ENCODE peak calls at places on chromosomes 12 and 14, in six cellular contexts. V, C, Y, Z, S and N are unnamed samples.
A peak's percentile ranks its signal among the peaks of the same experiment; 100 is the strongest.

GRCh38 chr14:102486513-102487203 is 22.9 kb downstream of the ANKRD9 start:
- DNase-seq in V (no peak), C (no peak), Y (no peak), Z (no peak), S (no peak), N (no peak)

GRCh38 chr12:32841061-32841460 is 55.5 kb downstream of the PKP2 start:
- DNase-seq in V (no peak), C (no peak), Y (no peak), Z (no peak), S (no peak), N (no peak)

GRCh38 chr12:5022465-5023061 is 21.1 kb upstream of the KCNA5 start:
- DNase-seq in V (no peak), C (no peak), Y (no peak), Z (no peak), S (peak; percentile 33), N (no peak)

GRCh38 chr12:59182191-59182590 is 261.9 kb upstream of the LRIG3 start:
- DNase-seq in V (no peak), C (no peak), Y (no peak), Z (no peak), S (no peak), N (no peak)

GRCh38 chr14:81096656-81097055 is 124.1 kb downstream of the GTF2A1 start:
- DNase-seq in V (no peak), C (no peak), Y (no peak), Z (no peak), S (no peak), N (no peak)

GRCh38 chr12:25962932-25963525 is 4.5 kb downstream of the RASSF8 start:
- DNase-seq in V (no peak), C (no peak), Y (no peak), Z (no peak), S (no peak), N (no peak)

GRCh38 chr14:21647380-21647779 is 6.3 kb upstream of the OR4E2 start:
- DNase-seq in V (no peak), C (no peak), Y (peak; percentile 28), Z (no peak), S (no peak), N (no peak)

GRCh38 chr14:88815980-88816379 is 8.5 kb upstream of the TTC8 start:
- DNase-seq in V (no peak), C (no peak), Y (no peak), Z (no peak), S (no peak), N (no peak)

GRCh38 chr14:93094121-93094918 is 21.4 kb downstream of the ITPK1 start:
- DNase-seq in V (no peak), C (no peak), Y (no peak), Z (no peak), S (no peak), N (no peak)

GRCh38 chr12:122023339-122024131 is 1.9 kb downstream of the BCL7A start:
- DNase-seq in V (no peak), C (no peak), Y (peak; percentile 74), Z (no peak), S (no peak), N (no peak)

GRCh38 chr12:51450816-51451215 is 26.2 kb downstream of the SLC4A8 start:
- DNase-seq in V (no peak), C (no peak), Y (no peak), Z (no peak), S (no peak), N (no peak)

GRCh38 chr12:49034287-49034622 is 15.7 kb upstream of the PRKAG1 start:
- DNase-seq in V (no peak), C (no peak), Y (no peak), Z (no peak), S (no peak), N (no peak)

GRCh38 chr12:124906606-124907261 is 7.7 kb downstream of the UBC start:
- DNase-seq in V (peak; percentile 61), C (peak; percentile 69), Y (peak; percentile 86), Z (peak; percentile 84), S (peak; percentile 97), N (no peak)

GRCh38 chr14:92581966-92582566 is 68.5 kb downstream of the RIN3 start:
- DNase-seq in V (no peak), C (no peak), Y (no peak), Z (no peak), S (no peak), N (no peak)

GRCh38 chr14:59101441-59101840 is 87.0 kb upstream of the DAAM1 start:
- DNase-seq in V (no peak), C (no peak), Y (no peak), Z (no peak), S (no peak), N (no peak)

GRCh38 chr14:55129086-55129427 is at the start of gene LGALS3:
- DNase-seq in V (no peak), C (peak; percentile 34), Y (peak; percentile 48), Z (no peak), S (peak; percentile 37), N (no peak)

GRCh38 chr12:1691123-1692007 is 495 bp downstream of the ADIPOR2 start:
- DNase-seq in V (no peak), C (peak; percentile 4), Y (no peak), Z (no peak), S (peak; percentile 27), N (no peak)

GRCh38 chr12:116604151-116604550 is 45.0 kb downstream of the MAP1LC3B2 start:
- DNase-seq in V (no peak), C (no peak), Y (no peak), Z (no peak), S (no peak), N (no peak)

GRCh38 chr12:92987362-92987761 is 58.3 kb upstream of the EEA1 start:
- DNase-seq in V (peak; percentile 21), C (no peak), Y (peak; percentile 67), Z (no peak), S (peak; percentile 49), N (peak; percentile 19)

GRCh38 chr12:128613821-128614220 is 209.9 kb downstream of the SLC15A4 start:
- DNase-seq in V (no peak), C (no peak), Y (no peak), Z (no peak), S (no peak), N (no peak)

GRCh38 chr14:102608064-102608446 is 15.6 kb downstream of the RCOR1 start:
- DNase-seq in V (no peak), C (no peak), Y (no peak), Z (no peak), S (no peak), N (no peak)

GRCh38 chr12:120242275-120242799 is 23.2 kb downstream of the PXN start:
- DNase-seq in V (no peak), C (no peak), Y (no peak), Z (no peak), S (no peak), N (no peak)

GRCh38 chr14:92646952-92647461 is 101.4 kb downstream of the LGMN start:
- DNase-seq in V (peak; percentile 94), C (no peak), Y (peak; percentile 78), Z (no peak), S (no peak), N (no peak)

GRCh38 chr12:90245396-90245795 is 536.8 kb upstream of the ATP2B1 start:
- DNase-seq in V (no peak), C (no peak), Y (no peak), Z (no peak), S (no peak), N (no peak)

GRCh38 chr14:91439345-91439744 is 21.7 kb upstream of the CCDC88C start:
- DNase-seq in V (no peak), C (no peak), Y (no peak), Z (no peak), S (no peak), N (no peak)

GRCh38 chr14:74531467-74531866 is 37.9 kb downstream of the ISCA2 start:
- DNase-seq in V (no peak), C (no peak), Y (peak; percentile 54), Z (no peak), S (no peak), N (no peak)

GRCh38 chr14:104805326-104805678 is 4.4 kb downstream of the ZBTB42 start:
- DNase-seq in V (no peak), C (no peak), Y (peak; percentile 55), Z (no peak), S (no peak), N (no peak)

GRCh38 chr12:95182868-95183415 is 34.3 kb downstream of the FGD6 start:
- DNase-seq in V (no peak), C (no peak), Y (peak; percentile 55), Z (no peak), S (no peak), N (no peak)

GRCh38 chr12:81259360-81259759 is 181.5 kb downstream of the ACSS3 start:
- DNase-seq in V (no peak), C (no peak), Y (no peak), Z (no peak), S (no peak), N (no peak)

GRCh38 chr14:33454707-33455106 is 496.2 kb downstream of the EGLN3 start:
- DNase-seq in V (no peak), C (no peak), Y (no peak), Z (no peak), S (no peak), N (no peak)

GRCh38 chr14:67526676-67527459 is 6.2 kb upstream of the PLEKHH1 start:
- DNase-seq in V (no peak), C (no peak), Y (peak; percentile 18), Z (no peak), S (peak; percentile 58), N (peak; percentile 39)

GRCh38 chr14:90783344-90783743 is 32.9 kb downstream of the TTC7B start:
- DNase-seq in V (no peak), C (no peak), Y (no peak), Z (no peak), S (no peak), N (no peak)

GRCh38 chr14:52119030-52119429 is 50.2 kb upstream of the NID2 start:
- DNase-seq in V (no peak), C (no peak), Y (no peak), Z (no peak), S (no peak), N (no peak)

GRCh38 chr14:64811676-64812075 is 68.0 kb downstream of the SPTB start:
- DNase-seq in V (no peak), C (no peak), Y (peak; percentile 9), Z (no peak), S (no peak), N (no peak)